ENCODE peak calls at places on chromosome 11, in six cellular contexts. One of them, this sample, is unnamed.

GRCh38 chr11:94007906-94008305 is 13.2 kb upstream of the HEPHL1 start:
- DNase-seq in activated B cell treated with CpG ODN at 0.5 μM for 24 hours: no peak
- DNase-seq in fibroblast of mammary gland: no peak
- DNase-seq in lower leg skin: no peak
- DNase-seq in dorsolateral prefrontal cortex: no peak
- DNase-seq in tibial artery: no peak
- DNase-seq in this sample: no peak

GRCh38 chr11:100637706-100638105 is 49.4 kb upstream of the ARHGAP42 start:
- DNase-seq in lower leg skin: no peak
- DNase-seq in dorsolateral prefrontal cortex: peak
- DNase-seq in fibroblast of mammary gland: no peak
- DNase-seq in tibial artery: no peak
- DNase-seq in activated B cell treated with CpG ODN at 0.5 μM for 24 hours: no peak
- DNase-seq in this sample: no peak

GRCh38 chr11:47524200-47524874 is 28.6 kb downstream of the CELF1 start:
- DNase-seq in activated B cell treated with CpG ODN at 0.5 μM for 24 hours: no peak
- DNase-seq in lower leg skin: no peak
- DNase-seq in tibial artery: no peak
- DNase-seq in dorsolateral prefrontal cortex: peak
- DNase-seq in fibroblast of mammary gland: peak
- DNase-seq in this sample: no peak

GRCh38 chr11:43987384-43988039 is 45.1 kb downstream of the C11orf96 start:
- DNase-seq in activated B cell treated with CpG ODN at 0.5 μM for 24 hours: no peak
- DNase-seq in tibial artery: peak
- DNase-seq in dorsolateral prefrontal cortex: peak
- DNase-seq in fibroblast of mammary gland: peak
- DNase-seq in lower leg skin: peak
- DNase-seq in this sample: no peak

GRCh38 chr11:113668255-113668654 is 37.9 kb downstream of the TMPRSS5 start:
- DNase-seq in lower leg skin: no peak
- DNase-seq in activated B cell treated with CpG ODN at 0.5 μM for 24 hours: no peak
- DNase-seq in tibial artery: no peak
- DNase-seq in fibroblast of mammary gland: peak
- DNase-seq in dorsolateral prefrontal cortex: no peak
- DNase-seq in this sample: no peak

GRCh38 chr11:44868021-44868420 is 82.7 kb downstream of the TP53I11 start:
- DNase-seq in tibial artery: no peak
- DNase-seq in dorsolateral prefrontal cortex: no peak
- DNase-seq in lower leg skin: no peak
- DNase-seq in fibroblast of mammary gland: no peak
- DNase-seq in activated B cell treated with CpG ODN at 0.5 μM for 24 hours: no peak
- DNase-seq in this sample: no peak

GRCh38 chr11:129636926-129637325 is 178.7 kb upstream of the TMEM45B start:
- DNase-seq in tibial artery: no peak
- DNase-seq in activated B cell treated with CpG ODN at 0.5 μM for 24 hours: no peak
- DNase-seq in lower leg skin: no peak
- DNase-seq in dorsolateral prefrontal cortex: no peak
- DNase-seq in fibroblast of mammary gland: peak
- DNase-seq in this sample: no peak

GRCh38 chr11:88335284-88335683 is 2.3 kb downstream of the CTSC start:
- DNase-seq in dorsolateral prefrontal cortex: no peak
- DNase-seq in activated B cell treated with CpG ODN at 0.5 μM for 24 hours: no peak
- DNase-seq in lower leg skin: no peak
- DNase-seq in tibial artery: no peak
- DNase-seq in fibroblast of mammary gland: no peak
- DNase-seq in this sample: no peak

GRCh38 chr11:13337986-13338436 is 60.4 kb downstream of the BMAL1 start:
- DNase-seq in tibial artery: no peak
- DNase-seq in activated B cell treated with CpG ODN at 0.5 μM for 24 hours: no peak
- DNase-seq in fibroblast of mammary gland: peak
- DNase-seq in lower leg skin: no peak
- DNase-seq in dorsolateral prefrontal cortex: no peak
- DNase-seq in this sample: no peak

GRCh38 chr11:121844016-121844415 is 272.0 kb downstream of the BLID start:
- DNase-seq in fibroblast of mammary gland: no peak
- DNase-seq in lower leg skin: no peak
- DNase-seq in tibial artery: no peak
- DNase-seq in activated B cell treated with CpG ODN at 0.5 μM for 24 hours: no peak
- DNase-seq in dorsolateral prefrontal cortex: no peak
- DNase-seq in this sample: no peak

GRCh38 chr11:50037282-50037681 is 4.6 kb downstream of the OR4C45 start:
- DNase-seq in fibroblast of mammary gland: no peak
- DNase-seq in activated B cell treated with CpG ODN at 0.5 μM for 24 hours: no peak
- DNase-seq in tibial artery: no peak
- DNase-seq in dorsolateral prefrontal cortex: no peak
- DNase-seq in lower leg skin: no peak
- DNase-seq in this sample: no peak

GRCh38 chr11:112221263-112221835 is 4.9 kb upstream of the PTS start:
- DNase-seq in lower leg skin: no peak
- DNase-seq in tibial artery: no peak
- DNase-seq in dorsolateral prefrontal cortex: no peak
- DNase-seq in activated B cell treated with CpG ODN at 0.5 μM for 24 hours: no peak
- DNase-seq in fibroblast of mammary gland: no peak
- DNase-seq in this sample: no peak

GRCh38 chr11:115153135-115153534 is 351.1 kb downstream of the CADM1 start:
- DNase-seq in activated B cell treated with CpG ODN at 0.5 μM for 24 hours: no peak
- DNase-seq in dorsolateral prefrontal cortex: no peak
- DNase-seq in tibial artery: no peak
- DNase-seq in fibroblast of mammary gland: no peak
- DNase-seq in lower leg skin: no peak
- DNase-seq in this sample: no peak

GRCh38 chr11:74170694-74171629 is at the start of the genes C2CD3 and PPME1:
- DNase-seq in dorsolateral prefrontal cortex: peak
- DNase-seq in activated B cell treated with CpG ODN at 0.5 μM for 24 hours: peak
- DNase-seq in lower leg skin: peak
- DNase-seq in tibial artery: peak
- DNase-seq in fibroblast of mammary gland: peak
- DNase-seq in this sample: peak
- TF ChIP-seq CTCF in dorsolateral prefrontal cortex: peak
- TF ChIP-seq CTCF in activated B cell treated with CpG ODN at 0.5 μM for 24 hours: no peak
- TF ChIP-seq CTCF in lower leg skin: no peak
- TF ChIP-seq CTCF in tibial artery: peak
- TF ChIP-seq CTCF in fibroblast of mammary gland: peak
- TF ChIP-seq CTCF in this sample: peak

GRCh38 chr11:34916014-34916809 is at the start of the genes APIP and PDHX:
- DNase-seq in activated B cell treated with CpG ODN at 0.5 μM for 24 hours: peak
- DNase-seq in lower leg skin: peak
- DNase-seq in tibial artery: peak
- DNase-seq in fibroblast of mammary gland: peak
- DNase-seq in dorsolateral prefrontal cortex: peak
- DNase-seq in this sample: peak
- TF ChIP-seq CTCF in activated B cell treated with CpG ODN at 0.5 μM for 24 hours: no peak
- TF ChIP-seq CTCF in lower leg skin: no peak
- TF ChIP-seq CTCF in tibial artery: no peak
- TF ChIP-seq CTCF in fibroblast of mammary gland: no peak
- TF ChIP-seq CTCF in dorsolateral prefrontal cortex: peak
- TF ChIP-seq CTCF in this sample: no peak

GRCh38 chr11:21927628-21928027 is 265.3 kb upstream of the ANO5 start:
- DNase-seq in fibroblast of mammary gland: no peak
- DNase-seq in lower leg skin: no peak
- DNase-seq in tibial artery: no peak
- DNase-seq in dorsolateral prefrontal cortex: no peak
- DNase-seq in activated B cell treated with CpG ODN at 0.5 μM for 24 hours: no peak
- DNase-seq in this sample: no peak

GRCh38 chr11:21928834-21929233 is 264.1 kb upstream of the ANO5 start:
- DNase-seq in fibroblast of mammary gland: no peak
- DNase-seq in dorsolateral prefrontal cortex: no peak
- DNase-seq in activated B cell treated with CpG ODN at 0.5 μM for 24 hours: no peak
- DNase-seq in tibial artery: no peak
- DNase-seq in lower leg skin: no peak
- DNase-seq in this sample: no peak

GRCh38 chr11:21931436-21932101 is 261.3 kb upstream of the ANO5 start:
- DNase-seq in fibroblast of mammary gland: no peak
- DNase-seq in tibial artery: no peak
- DNase-seq in lower leg skin: no peak
- DNase-seq in activated B cell treated with CpG ODN at 0.5 μM for 24 hours: no peak
- DNase-seq in dorsolateral prefrontal cortex: no peak
- DNase-seq in this sample: no peak

GRCh38 chr11:21933095-21933494 is 259.8 kb upstream of the ANO5 start:
- DNase-seq in tibial artery: no peak
- DNase-seq in fibroblast of mammary gland: no peak
- DNase-seq in activated B cell treated with CpG ODN at 0.5 μM for 24 hours: no peak
- DNase-seq in lower leg skin: no peak
- DNase-seq in dorsolateral prefrontal cortex: no peak
- DNase-seq in this sample: no peak
- TF ChIP-seq CTCF in tibial artery: no peak
- TF ChIP-seq CTCF in fibroblast of mammary gland: peak
- TF ChIP-seq CTCF in activated B cell treated with CpG ODN at 0.5 μM for 24 hours: no peak
- TF ChIP-seq CTCF in lower leg skin: no peak
- TF ChIP-seq CTCF in dorsolateral prefrontal cortex: peak
- TF ChIP-seq CTCF in this sample: peak

GRCh38 chr11:56748597-56748996 is at the start of gene OR9G4:
- DNase-seq in fibroblast of mammary gland: no peak
- DNase-seq in tibial artery: no peak
- DNase-seq in activated B cell treated with CpG ODN at 0.5 μM for 24 hours: no peak
- DNase-seq in lower leg skin: no peak
- DNase-seq in dorsolateral prefrontal cortex: no peak
- DNase-seq in this sample: no peak

GRCh38 chr11:56751480-56751879 is 3.0 kb upstream of the OR9G4 start:
- DNase-seq in activated B cell treated with CpG ODN at 0.5 μM for 24 hours: no peak
- DNase-seq in tibial artery: no peak
- DNase-seq in lower leg skin: no peak
- DNase-seq in fibroblast of mammary gland: no peak
- DNase-seq in dorsolateral prefrontal cortex: no peak
- DNase-seq in this sample: no peak

GRCh38 chr11:56750190-56750589 is 1.7 kb upstream of the OR9G4 start:
- DNase-seq in dorsolateral prefrontal cortex: no peak
- DNase-seq in activated B cell treated with CpG ODN at 0.5 μM for 24 hours: no peak
- DNase-seq in fibroblast of mammary gland: no peak
- DNase-seq in tibial artery: no peak
- DNase-seq in lower leg skin: no peak
- DNase-seq in this sample: no peak
- TF ChIP-seq CTCF in dorsolateral prefrontal cortex: no peak
- TF ChIP-seq CTCF in activated B cell treated with CpG ODN at 0.5 μM for 24 hours: no peak
- TF ChIP-seq CTCF in fibroblast of mammary gland: no peak
- TF ChIP-seq CTCF in tibial artery: no peak
- TF ChIP-seq CTCF in lower leg skin: no peak
- TF ChIP-seq CTCF in this sample: no peak

GRCh38 chr11:11967669-11968510 is 40.5 kb downstream of the DKK3 start:
- DNase-seq in dorsolateral prefrontal cortex: peak
- DNase-seq in tibial artery: no peak
- DNase-seq in fibroblast of mammary gland: no peak
- DNase-seq in activated B cell treated with CpG ODN at 0.5 μM for 24 hours: no peak
- DNase-seq in lower leg skin: no peak
- DNase-seq in this sample: no peak

GRCh38 chr11:11968511-11969280 is 39.7 kb downstream of the DKK3 start:
- DNase-seq in lower leg skin: peak
- DNase-seq in fibroblast of mammary gland: peak
- DNase-seq in tibial artery: no peak
- DNase-seq in dorsolateral prefrontal cortex: peak
- DNase-seq in activated B cell treated with CpG ODN at 0.5 μM for 24 hours: no peak
- DNase-seq in this sample: no peak

GRCh38 chr11:11966354-11966741 is 42.1 kb downstream of the DKK3 start:
- DNase-seq in activated B cell treated with CpG ODN at 0.5 μM for 24 hours: no peak
- DNase-seq in fibroblast of mammary gland: no peak
- DNase-seq in dorsolateral prefrontal cortex: no peak
- DNase-seq in tibial artery: no peak
- DNase-seq in lower leg skin: no peak
- DNase-seq in this sample: no peak

GRCh38 chr11:11965656-11966353 is 42.6 kb downstream of the DKK3 start:
- DNase-seq in dorsolateral prefrontal cortex: peak
- DNase-seq in tibial artery: no peak
- DNase-seq in fibroblast of mammary gland: no peak
- DNase-seq in activated B cell treated with CpG ODN at 0.5 μM for 24 hours: no peak
- DNase-seq in lower leg skin: no peak
- DNase-seq in this sample: no peak

DNA sequence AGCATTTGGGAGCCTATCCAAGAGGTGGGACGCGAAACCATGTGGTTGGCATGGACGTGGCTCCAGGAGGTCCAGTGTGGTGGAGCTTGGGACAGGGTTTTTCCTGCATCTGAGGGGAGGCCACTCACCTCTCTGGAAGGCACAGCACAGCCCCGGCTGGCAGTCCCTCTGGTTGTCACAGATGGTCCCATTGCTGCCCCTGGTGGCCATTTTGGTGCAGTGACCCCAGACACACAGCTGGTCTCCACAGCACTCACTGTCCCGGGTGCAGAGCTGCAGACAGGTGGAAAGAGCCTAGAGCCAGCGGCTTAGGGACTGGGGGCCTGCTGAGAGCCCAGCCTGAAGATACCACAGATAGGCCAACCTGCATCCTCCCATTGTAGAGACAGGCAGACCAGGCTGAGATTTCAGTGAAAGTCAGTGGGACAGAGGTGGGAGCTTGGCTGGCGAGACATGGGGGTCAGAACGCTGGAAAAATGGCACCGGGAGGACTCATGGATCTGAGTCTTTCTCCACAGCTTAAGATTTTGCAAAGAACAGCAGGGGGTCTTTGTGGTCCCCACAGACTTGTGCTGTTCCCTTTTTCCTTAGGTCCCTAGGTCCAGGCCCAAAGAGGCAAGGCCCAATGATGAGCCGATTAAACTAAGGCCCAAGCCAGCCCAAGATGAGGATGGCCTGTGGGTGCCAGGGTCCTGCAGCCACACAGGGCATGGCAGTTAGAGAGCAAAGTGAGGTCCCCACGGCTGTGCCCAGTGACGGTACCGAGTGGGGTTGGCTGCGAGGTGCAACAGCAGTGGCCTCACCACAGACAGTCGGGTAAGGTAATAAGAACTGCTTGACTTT is 41.4 kb downstream of the DKK3 start:
- DNase-seq in tibial artery: peak
- DNase-seq in activated B cell treated with CpG ODN at 0.5 μM for 24 hours: peak
- DNase-seq in lower leg skin: peak
- DNase-seq in fibroblast of mammary gland: peak
- DNase-seq in dorsolateral prefrontal cortex: peak
- DNase-seq in this sample: peak
- TF ChIP-seq CTCF in tibial artery: peak
- TF ChIP-seq CTCF in activated B cell treated with CpG ODN at 0.5 μM for 24 hours: no peak
- TF ChIP-seq CTCF in lower leg skin: no peak
- TF ChIP-seq CTCF in fibroblast of mammary gland: peak
- TF ChIP-seq CTCF in dorsolateral prefrontal cortex: peak
- TF ChIP-seq CTCF in this sample: peak

This sample was measured in D721Med.